ENCODE peak calls at places on chromosomes 6 and 20, in seven cellular contexts. One of them, this sample, is unnamed.

GRCh38 chr6:127118505-127119360 is at the start of gene RSPO3:
- DNase-seq in foreskin fibroblast: peak
- DNase-seq in progenitor cell of endocrine pancreas: peak
- DNase-seq in MCF 10A: peak
- DNase-seq in lower leg skin: peak
- DNase-seq in kidney: peak
- DNase-seq in fibroblast of the aortic adventitia: peak
- DNase-seq in this sample: peak

GRCh38 chr20:9416421-9416820 is 98.0 kb upstream of the LAMP5 start:
- DNase-seq in kidney: no peak
- DNase-seq in progenitor cell of endocrine pancreas: no peak
- DNase-seq in fibroblast of the aortic adventitia: no peak
- DNase-seq in foreskin fibroblast: no peak
- DNase-seq in MCF 10A: no peak
- DNase-seq in lower leg skin: no peak
- DNase-seq in this sample: no peak

GRCh38 chr20:17985388-17986018 is 16.7 kb downstream of the MGME1 start:
- DNase-seq in foreskin fibroblast: no peak
- DNase-seq in kidney: no peak
- DNase-seq in MCF 10A: no peak
- DNase-seq in lower leg skin: no peak
- DNase-seq in fibroblast of the aortic adventitia: no peak
- DNase-seq in progenitor cell of endocrine pancreas: no peak
- DNase-seq in this sample: no peak

GRCh38 chr20:48298851-48299484 is 513.7 kb upstream of the SULF2 start:
- DNase-seq in lower leg skin: no peak
- DNase-seq in MCF 10A: peak
- DNase-seq in foreskin fibroblast: peak
- DNase-seq in kidney: no peak
- DNase-seq in progenitor cell of endocrine pancreas: no peak
- DNase-seq in fibroblast of the aortic adventitia: peak
- DNase-seq in this sample: peak

GRCh38 chr6:105135056-105135455 is 44.8 kb downstream of the POPDC3 start:
- DNase-seq in foreskin fibroblast: peak
- DNase-seq in fibroblast of the aortic adventitia: peak
- DNase-seq in lower leg skin: no peak
- DNase-seq in MCF 10A: peak
- DNase-seq in progenitor cell of endocrine pancreas: no peak
- DNase-seq in kidney: no peak
- DNase-seq in this sample: peak

GRCh38 chr20:6162239-6162638 is 39.4 kb upstream of the FERMT1 start:
- DNase-seq in kidney: peak
- DNase-seq in lower leg skin: peak
- DNase-seq in fibroblast of the aortic adventitia: peak
- DNase-seq in foreskin fibroblast: peak
- DNase-seq in MCF 10A: peak
- DNase-seq in progenitor cell of endocrine pancreas: no peak
- DNase-seq in this sample: peak

GRCh38 chr6:32832535-32832934 is 6.0 kb downstream of the TAP2 start:
- DNase-seq in progenitor cell of endocrine pancreas: no peak
- DNase-seq in lower leg skin: no peak
- DNase-seq in kidney: no peak
- DNase-seq in fibroblast of the aortic adventitia: no peak
- DNase-seq in MCF 10A: no peak
- DNase-seq in foreskin fibroblast: no peak
- DNase-seq in this sample: no peak

GRCh38 chr6:125078602-125079321 is 74.8 kb upstream of the TPD52L1 start:
- DNase-seq in kidney: no peak
- DNase-seq in fibroblast of the aortic adventitia: no peak
- DNase-seq in MCF 10A: no peak
- DNase-seq in progenitor cell of endocrine pancreas: no peak
- DNase-seq in foreskin fibroblast: no peak
- DNase-seq in lower leg skin: no peak
- DNase-seq in this sample: no peak

GRCh38 chr6:10409160-10409765 is 5.6 kb downstream of the TFAP2A start:
- DNase-seq in kidney: no peak
- DNase-seq in foreskin fibroblast: no peak
- DNase-seq in fibroblast of the aortic adventitia: no peak
- DNase-seq in progenitor cell of endocrine pancreas: no peak
- DNase-seq in MCF 10A: peak
- DNase-seq in lower leg skin: no peak
- DNase-seq in this sample: no peak

GRCh38 chr6:15544321-15544900 is 118.4 kb downstream of the DTNBP1 start:
- DNase-seq in fibroblast of the aortic adventitia: peak
- DNase-seq in MCF 10A: no peak
- DNase-seq in foreskin fibroblast: peak
- DNase-seq in kidney: no peak
- DNase-seq in progenitor cell of endocrine pancreas: no peak
- DNase-seq in lower leg skin: no peak
- DNase-seq in this sample: peak

GRCh38 chr6:139156571-139156970 is 21.7 kb downstream of the HECA start:
- DNase-seq in lower leg skin: no peak
- DNase-seq in foreskin fibroblast: no peak
- DNase-seq in progenitor cell of endocrine pancreas: no peak
- DNase-seq in fibroblast of the aortic adventitia: peak
- DNase-seq in MCF 10A: no peak
- DNase-seq in kidney: no peak
- DNase-seq in this sample: peak

GRCh38 chr6:3561745-3562144 is 104.9 kb upstream of the SLC22A23 start:
- DNase-seq in lower leg skin: no peak
- DNase-seq in kidney: no peak
- DNase-seq in fibroblast of the aortic adventitia: peak
- DNase-seq in foreskin fibroblast: peak
- DNase-seq in MCF 10A: no peak
- DNase-seq in progenitor cell of endocrine pancreas: no peak
- DNase-seq in this sample: peak

GRCh38 chr20:32443386-32443974 is 85.3 kb downstream of the ASXL1 start:
- DNase-seq in progenitor cell of endocrine pancreas: no peak
- DNase-seq in kidney: no peak
- DNase-seq in lower leg skin: peak
- DNase-seq in MCF 10A: no peak
- DNase-seq in fibroblast of the aortic adventitia: no peak
- DNase-seq in foreskin fibroblast: peak
- DNase-seq in this sample: peak

GRCh38 chr6:88921734-88922133 is 41.7 kb downstream of the RNGTT start:
- DNase-seq in foreskin fibroblast: no peak
- DNase-seq in fibroblast of the aortic adventitia: no peak
- DNase-seq in progenitor cell of endocrine pancreas: no peak
- DNase-seq in kidney: no peak
- DNase-seq in MCF 10A: no peak
- DNase-seq in lower leg skin: no peak
- DNase-seq in this sample: no peak

GRCh38 chr20:44288252-44288651 is 22.8 kb downstream of the FITM2 start:
- DNase-seq in MCF 10A: no peak
- DNase-seq in lower leg skin: no peak
- DNase-seq in kidney: no peak
- DNase-seq in fibroblast of the aortic adventitia: no peak
- DNase-seq in progenitor cell of endocrine pancreas: no peak
- DNase-seq in foreskin fibroblast: no peak
- DNase-seq in this sample: no peak

GRCh38 chr6:36122495-36123269 is 7.6 kb upstream of the MAPK13 start:
- DNase-seq in fibroblast of the aortic adventitia: no peak
- DNase-seq in foreskin fibroblast: peak
- DNase-seq in kidney: peak
- DNase-seq in progenitor cell of endocrine pancreas: no peak
- DNase-seq in lower leg skin: no peak
- DNase-seq in MCF 10A: no peak
- DNase-seq in this sample: no peak

GRCh38 chr6:3090013-3090412 is 21.7 kb downstream of the RIPK1 start:
- DNase-seq in foreskin fibroblast: peak
- DNase-seq in MCF 10A: no peak
- DNase-seq in kidney: no peak
- DNase-seq in lower leg skin: no peak
- DNase-seq in fibroblast of the aortic adventitia: no peak
- DNase-seq in progenitor cell of endocrine pancreas: no peak
- DNase-seq in this sample: peak

GRCh38 chr20:36591854-36592641 is 13.5 kb upstream of the RAB5IF start:
- DNase-seq in progenitor cell of endocrine pancreas: no peak
- DNase-seq in lower leg skin: no peak
- DNase-seq in foreskin fibroblast: peak
- DNase-seq in fibroblast of the aortic adventitia: peak
- DNase-seq in kidney: no peak
- DNase-seq in MCF 10A: peak
- DNase-seq in this sample: peak
- TF ChIP-seq CTCF in progenitor cell of endocrine pancreas: no peak
- TF ChIP-seq CTCF in lower leg skin: no peak
- TF ChIP-seq CTCF in foreskin fibroblast: peak
- TF ChIP-seq CTCF in fibroblast of the aortic adventitia: peak
- TF ChIP-seq CTCF in kidney: peak
- TF ChIP-seq CTCF in MCF 10A: peak
- TF ChIP-seq CTCF in this sample: peak

GRCh38 chr6:106555767-106556166 is 73.5 kb downstream of the RTN4IP1 start:
- DNase-seq in lower leg skin: no peak
- DNase-seq in kidney: no peak
- DNase-seq in MCF 10A: no peak
- DNase-seq in fibroblast of the aortic adventitia: no peak
- DNase-seq in progenitor cell of endocrine pancreas: no peak
- DNase-seq in foreskin fibroblast: no peak
- DNase-seq in this sample: no peak

GRCh38 chr6:106557837-106558236 is 71.5 kb downstream of the RTN4IP1 start:
- DNase-seq in lower leg skin: no peak
- DNase-seq in kidney: no peak
- DNase-seq in fibroblast of the aortic adventitia: no peak
- DNase-seq in MCF 10A: peak
- DNase-seq in foreskin fibroblast: peak
- DNase-seq in progenitor cell of endocrine pancreas: no peak
- DNase-seq in this sample: peak

GRCh38 chr6:106558364-106558763 is 70.9 kb downstream of the RTN4IP1 start:
- DNase-seq in fibroblast of the aortic adventitia: no peak
- DNase-seq in progenitor cell of endocrine pancreas: no peak
- DNase-seq in lower leg skin: no peak
- DNase-seq in foreskin fibroblast: no peak
- DNase-seq in MCF 10A: no peak
- DNase-seq in kidney: no peak
- DNase-seq in this sample: no peak

GRCh38 chr6:106553440-106553839 is 75.9 kb downstream of the RTN4IP1 start:
- DNase-seq in MCF 10A: no peak
- DNase-seq in fibroblast of the aortic adventitia: no peak
- DNase-seq in foreskin fibroblast: no peak
- DNase-seq in progenitor cell of endocrine pancreas: no peak
- DNase-seq in lower leg skin: no peak
- DNase-seq in kidney: no peak
- DNase-seq in this sample: no peak

DNA sequence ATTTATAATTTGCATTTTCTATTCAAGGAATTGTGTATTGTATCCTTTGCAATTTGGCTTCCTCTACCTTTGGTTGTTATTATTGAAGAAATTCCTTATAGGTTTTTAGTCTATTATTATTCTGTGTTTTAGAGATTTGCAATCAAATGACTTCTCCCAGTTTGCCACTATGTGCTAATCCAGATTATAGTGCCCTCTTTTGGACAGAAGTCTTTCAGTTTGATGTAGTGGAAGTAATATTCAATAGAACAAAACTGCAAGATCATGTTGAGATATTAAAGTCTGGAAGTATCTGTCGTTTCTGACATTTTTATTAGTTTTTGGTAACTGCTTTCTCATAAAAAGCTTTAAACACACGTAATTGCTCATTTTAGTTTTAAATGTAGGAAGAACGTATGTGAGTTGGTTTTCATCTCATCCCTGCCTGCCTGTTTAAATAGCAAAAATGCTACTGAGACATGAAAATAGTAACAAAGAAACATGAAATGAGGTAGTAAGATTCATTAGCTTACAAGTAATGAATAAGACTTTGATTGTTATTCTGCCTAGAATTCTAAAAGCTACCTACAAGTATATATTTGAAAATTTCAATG is 72.8 kb downstream of the RTN4IP1 start:
- DNase-seq in lower leg skin: no peak
- DNase-seq in fibroblast of the aortic adventitia: peak
- DNase-seq in kidney: no peak
- DNase-seq in MCF 10A: no peak
- DNase-seq in foreskin fibroblast: peak
- DNase-seq in progenitor cell of endocrine pancreas: no peak
- DNase-seq in this sample: peak
- TF ChIP-seq CTCF in lower leg skin: no peak
- TF ChIP-seq CTCF in fibroblast of the aortic adventitia: peak
- TF ChIP-seq CTCF in kidney: peak
- TF ChIP-seq CTCF in MCF 10A: peak
- TF ChIP-seq CTCF in foreskin fibroblast: peak
- TF ChIP-seq CTCF in progenitor cell of endocrine pancreas: no peak
- TF ChIP-seq CTCF in this sample: peak

GRCh38 chr6:20873425-20874190 is 339.4 kb downstream of the CDKAL1 start:
- DNase-seq in lower leg skin: no peak
- DNase-seq in fibroblast of the aortic adventitia: peak
- DNase-seq in MCF 10A: peak
- DNase-seq in progenitor cell of endocrine pancreas: no peak
- DNase-seq in kidney: no peak
- DNase-seq in foreskin fibroblast: peak
- DNase-seq in this sample: peak
- TF ChIP-seq CTCF in lower leg skin: no peak
- TF ChIP-seq CTCF in fibroblast of the aortic adventitia: peak
- TF ChIP-seq CTCF in MCF 10A: no peak
- TF ChIP-seq CTCF in progenitor cell of endocrine pancreas: peak
- TF ChIP-seq CTCF in kidney: peak
- TF ChIP-seq CTCF in foreskin fibroblast: no peak
- TF ChIP-seq CTCF in this sample: peak

GRCh38 chr6:169701953-169702639 is at the start of the genes C6orf120 and WDR27:
- DNase-seq in foreskin fibroblast: peak
- DNase-seq in progenitor cell of endocrine pancreas: peak
- DNase-seq in fibroblast of the aortic adventitia: peak
- DNase-seq in MCF 10A: peak
- DNase-seq in kidney: peak
- DNase-seq in lower leg skin: peak
- DNase-seq in this sample: peak
- TF ChIP-seq CTCF in foreskin fibroblast: no peak
- TF ChIP-seq CTCF in progenitor cell of endocrine pancreas: peak
- TF ChIP-seq CTCF in fibroblast of the aortic adventitia: no peak
- TF ChIP-seq CTCF in MCF 10A: no peak
- TF ChIP-seq CTCF in kidney: no peak
- TF ChIP-seq CTCF in lower leg skin: no peak
- TF ChIP-seq CTCF in this sample: no peak

DNA sequence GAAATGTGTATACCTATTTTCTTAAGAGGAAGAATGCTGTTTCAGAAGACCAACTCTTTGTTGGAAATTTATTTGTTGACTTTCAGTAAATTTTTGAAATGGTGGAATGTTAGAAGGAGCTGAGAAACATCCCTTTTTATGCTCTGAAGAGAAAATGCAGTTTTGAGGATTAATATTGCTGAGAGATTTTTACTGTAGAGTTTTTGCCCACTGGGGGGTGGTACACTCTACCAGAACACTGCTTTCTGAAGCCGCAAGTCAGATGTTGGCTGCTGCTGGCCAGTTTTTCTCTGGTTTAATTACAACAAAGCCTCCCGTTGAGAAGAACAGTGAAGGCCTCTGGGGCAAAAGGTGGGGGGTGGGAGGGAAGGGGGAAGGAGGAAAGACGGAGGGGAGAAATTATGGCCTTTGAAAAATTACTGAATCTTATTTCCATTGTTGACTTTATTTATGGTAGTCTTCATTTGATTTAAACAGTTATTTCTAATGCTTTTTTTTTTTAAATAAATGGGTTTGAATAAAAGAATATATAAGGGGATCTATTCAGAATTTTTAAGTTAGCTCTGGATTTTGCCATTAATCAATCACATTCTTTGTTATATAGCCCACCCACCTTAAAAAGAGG is 3.0 kb downstream of the FLRT3 start:
- DNase-seq in foreskin fibroblast: peak
- DNase-seq in kidney: no peak
- DNase-seq in progenitor cell of endocrine pancreas: peak
- DNase-seq in lower leg skin: no peak
- DNase-seq in MCF 10A: peak
- DNase-seq in fibroblast of the aortic adventitia: peak
- DNase-seq in this sample: peak
- TF ChIP-seq CTCF in foreskin fibroblast: peak
- TF ChIP-seq CTCF in kidney: peak
- TF ChIP-seq CTCF in progenitor cell of endocrine pancreas: peak
- TF ChIP-seq CTCF in lower leg skin: no peak
- TF ChIP-seq CTCF in MCF 10A: peak
- TF ChIP-seq CTCF in fibroblast of the aortic adventitia: peak
- TF ChIP-seq CTCF in this sample: peak